ENCODE peak calls at places on chromosomes 12 and 14, in four cellular contexts. One of them, this sample, is unnamed.

GRCh38 chr14:73591690-73592448 is at the start of gene ACOT4:
- DNase-seq in uterus: no peak
- DNase-seq in HCT116: no peak
- DNase-seq in OCI-LY7: no peak
- DNase-seq in this sample: no peak

GRCh38 chr14:100731011-100731670 is 4.4 kb downstream of the DLK1 start:
- DNase-seq in uterus: no peak
- DNase-seq in OCI-LY7: no peak
- DNase-seq in HCT116: no peak
- DNase-seq in this sample: no peak

GRCh38 chr12:28993720-28994119 is 155.4 kb upstream of the FAR2 start:
- DNase-seq in OCI-LY7: no peak
- DNase-seq in uterus: no peak
- DNase-seq in HCT116: no peak
- DNase-seq in this sample: no peak

GRCh38 chr12:88052686-88053085 is 23.5 kb upstream of the C12orf50 start:
- DNase-seq in uterus: no peak
- DNase-seq in HCT116: peak; percentile 27
- DNase-seq in OCI-LY7: peak; percentile 30
- DNase-seq in this sample: no peak

GRCh38 chr14:95394981-95395737 is 75.5 kb upstream of the CLMN start:
- DNase-seq in uterus: no peak
- DNase-seq in HCT116: no peak
- DNase-seq in OCI-LY7: no peak
- DNase-seq in this sample: no peak

GRCh38 chr14:75636100-75636692 is 24.5 kb downstream of the ERG28 start:
- DNase-seq in uterus: no peak
- DNase-seq in HCT116: no peak
- DNase-seq in OCI-LY7: no peak
- DNase-seq in this sample: no peak

GRCh38 chr12:18723752-18724151 is 14.1 kb downstream of the PLCZ1 start:
- DNase-seq in OCI-LY7: no peak
- DNase-seq in HCT116: peak; percentile 73
- DNase-seq in uterus: no peak
- DNase-seq in this sample: peak; percentile 4

GRCh38 chr14:97275276-97275675 is 478.1 kb downstream of the VRK1 start:
- DNase-seq in HCT116: no peak
- DNase-seq in OCI-LY7: no peak
- DNase-seq in uterus: no peak
- DNase-seq in this sample: no peak

GRCh38 chr14:71175491-71175890 is 268.2 kb downstream of the PCNX1 start:
- DNase-seq in uterus: no peak
- DNase-seq in OCI-LY7: no peak
- DNase-seq in HCT116: no peak
- DNase-seq in this sample: no peak

GRCh38 chr12:50402270-50403000 is 1.8 kb downstream of the LARP4 start:
- DNase-seq in OCI-LY7: no peak
- DNase-seq in uterus: no peak
- DNase-seq in HCT116: no peak
- DNase-seq in this sample: no peak

GRCh38 chr14:57068511-57068910 is 200.2 kb downstream of the EXOC5 start:
- DNase-seq in OCI-LY7: no peak
- DNase-seq in uterus: no peak
- DNase-seq in HCT116: no peak
- DNase-seq in this sample: no peak

GRCh38 chr12:69167648-69168165 is 71.7 kb upstream of the CPSF6 start:
- DNase-seq in OCI-LY7: no peak
- DNase-seq in HCT116: no peak
- DNase-seq in uterus: no peak
- DNase-seq in this sample: no peak
- H3K4me3 ChIP-seq in OCI-LY7: no peak overlapping the region
- H3K4me3 ChIP-seq in HCT116: no peak overlapping the region
- H3K4me3 ChIP-seq in uterus: no peak overlapping the region
- H3K4me3 ChIP-seq in this sample: no peak overlapping the region

DNA sequence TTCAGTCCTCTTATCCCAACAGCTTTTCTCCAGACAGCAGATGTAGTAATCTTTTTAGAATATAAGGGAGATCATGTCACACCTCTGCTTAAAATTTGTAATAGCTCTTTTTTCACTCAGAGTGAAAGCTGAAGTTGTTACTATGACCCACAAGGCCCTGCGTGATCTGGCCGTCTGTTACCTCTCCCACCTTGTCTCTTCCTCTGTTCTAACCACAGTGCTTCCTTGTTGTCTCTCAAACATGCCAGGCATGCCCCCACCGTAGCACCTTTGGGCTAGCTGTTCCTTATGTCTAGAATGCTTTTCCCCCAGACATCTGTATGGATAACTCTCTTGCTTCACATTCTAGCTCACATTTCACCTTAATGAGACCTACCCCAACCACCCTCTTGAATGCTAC is 6.5 kb downstream of the NECAP1 start:
- DNase-seq in uterus: no peak
- DNase-seq in HCT116: no peak
- DNase-seq in OCI-LY7: no peak
- DNase-seq in this sample: no peak
- H3K27ac ChIP-seq in uterus: no peak overlapping the region
- H3K27ac ChIP-seq in HCT116: no peak overlapping the region
- H3K27ac ChIP-seq in OCI-LY7: no peak overlapping the region
- H3K27ac ChIP-seq in this sample: no peak overlapping the region

GRCh38 chr14:81981311-81981675 is 447.6 kb upstream of the SEL1L start:
- DNase-seq in HCT116: no peak
- DNase-seq in OCI-LY7: no peak
- DNase-seq in uterus: no peak
- DNase-seq in this sample: no peak

GRCh38 chr14:81980601-81981310 is 447.1 kb upstream of the SEL1L start:
- DNase-seq in HCT116: no peak
- DNase-seq in OCI-LY7: no peak
- DNase-seq in uterus: no peak
- DNase-seq in this sample: no peak

GRCh38 chr14:81986005-81986404 is 452.4 kb upstream of the SEL1L start:
- DNase-seq in uterus: no peak
- DNase-seq in HCT116: no peak
- DNase-seq in OCI-LY7: no peak
- DNase-seq in this sample: no peak

DNA sequence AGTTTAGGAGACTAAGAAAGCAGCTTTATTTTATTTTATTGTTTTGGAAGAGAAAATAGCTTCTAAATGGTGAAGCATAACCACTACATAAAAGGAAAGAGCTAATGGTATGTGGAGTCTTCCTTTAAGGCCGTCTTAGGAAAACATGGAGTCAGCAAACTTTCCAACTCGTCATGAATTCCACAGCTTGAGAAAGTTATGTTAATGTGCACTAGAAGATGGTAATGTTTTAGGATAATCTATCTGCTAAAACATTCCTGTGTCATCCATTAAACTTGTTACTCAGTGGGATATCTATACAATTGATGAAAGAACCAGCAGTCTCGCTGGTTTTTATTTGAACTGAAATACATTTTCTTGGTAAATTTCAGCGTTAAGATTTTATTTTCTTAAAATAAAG is 448.4 kb upstream of the SEL1L start:
- DNase-seq in OCI-LY7: no peak
- DNase-seq in uterus: no peak
- DNase-seq in HCT116: no peak
- DNase-seq in this sample: no peak
- H3K4me3 ChIP-seq in OCI-LY7: no peak overlapping the region
- H3K4me3 ChIP-seq in uterus: no peak overlapping the region
- H3K4me3 ChIP-seq in HCT116: no peak overlapping the region
- H3K4me3 ChIP-seq in this sample: no peak overlapping the region

GRCh38 chr12:45599196-45599595 is 130.3 kb upstream of the ARID2 start:
- DNase-seq in uterus: no peak
- DNase-seq in HCT116: no peak
- DNase-seq in OCI-LY7: no peak
- DNase-seq in this sample: no peak

GRCh38 chr12:45605624-45606023 is 123.9 kb upstream of the ARID2 start:
- DNase-seq in HCT116: no peak
- DNase-seq in uterus: no peak
- DNase-seq in OCI-LY7: no peak
- DNase-seq in this sample: no peak

GRCh38 chr12:45598761-45599160 is 130.7 kb upstream of the ARID2 start:
- DNase-seq in uterus: no peak
- DNase-seq in OCI-LY7: no peak
- DNase-seq in HCT116: no peak
- DNase-seq in this sample: no peak

GRCh38 chr12:45601390-45601789 is 128.1 kb upstream of the ARID2 start:
- DNase-seq in OCI-LY7: no peak
- DNase-seq in uterus: no peak
- DNase-seq in HCT116: no peak
- DNase-seq in this sample: no peak

DNA sequence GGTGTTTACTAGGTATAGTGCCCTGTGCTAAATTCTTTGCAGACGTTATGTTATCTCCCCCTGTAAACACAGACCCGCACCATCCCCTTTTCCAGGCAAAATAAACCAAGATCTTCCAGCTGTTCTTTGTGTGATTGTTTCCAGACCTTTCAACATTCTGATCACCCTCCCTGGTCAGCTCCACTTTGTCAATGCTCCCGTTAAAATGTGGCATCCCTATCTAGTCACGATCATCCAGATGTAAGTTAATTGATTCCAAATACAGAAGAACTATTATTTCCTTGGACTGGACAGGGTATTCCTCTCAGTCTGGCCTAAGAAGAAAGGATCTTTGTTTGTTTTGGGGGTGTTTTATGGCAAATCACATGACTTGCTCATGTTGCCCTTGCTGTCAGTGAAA is 127.6 kb upstream of the ARID2 start:
- DNase-seq in HCT116: no peak
- DNase-seq in uterus: no peak
- DNase-seq in OCI-LY7: no peak
- DNase-seq in this sample: no peak
- H3K27ac ChIP-seq in HCT116: no peak overlapping the region
- H3K27ac ChIP-seq in uterus: no peak overlapping the region
- H3K27ac ChIP-seq in OCI-LY7: no peak overlapping the region
- H3K27ac ChIP-seq in this sample: no peak overlapping the region

GRCh38 chr12:62249419-62249818 is 10.8 kb upstream of the USP15 start:
- DNase-seq in OCI-LY7: no peak
- DNase-seq in uterus: no peak
- DNase-seq in HCT116: no peak
- DNase-seq in this sample: no peak
- H3K4me3 ChIP-seq in OCI-LY7: no peak overlapping the region
- H3K4me3 ChIP-seq in uterus: no peak overlapping the region
- H3K4me3 ChIP-seq in HCT116: no peak overlapping the region
- H3K4me3 ChIP-seq in this sample: no peak overlapping the region